ENCODE peak calls at places on chromosomes 11 and 22, in seven cellular contexts. W is heart right ventricle; N is GM10248; H is activated gamma-delta T cell treated with Interleukin-2 at 50 U/mL for 16 hours; T is stimulated activated CD8-positive, alpha-beta memory T cell treated with anti-CD3 and anti-CD28 coated beads, Interleukin-15, amount 100 ng/mL, for 24 hours; V is astrocyte of the spinal cord; Q is nephron progenitor cell. Y is an unnamed sample.

GRCh38 chr11:69718912-69719311 is 15.1 kb upstream of the FGF19 start:
- DNase-seq in W (no peak), N (no peak), Q (no peak), T (no peak), V (no peak), H (no peak), Y (no peak)

GRCh38 chr11:58574851-58575250 is 805 bp downstream of the LPXN start:
- DNase-seq in T (no peak), Q (no peak), W (no peak), V (peak), N (no peak), H (no peak), Y (no peak)

GRCh38 chr11:71252434-71252781 is at the start of gene SHANK2:
- DNase-seq in N (no peak), T (no peak), Q (peak), W (no peak), V (no peak), H (no peak), Y (no peak)

GRCh38 chr11:113272281-113272680 is 42.1 kb upstream of the TTC12 start:
- DNase-seq in W (no peak), Q (no peak), H (no peak), V (no peak), N (no peak), T (no peak), Y (no peak)

GRCh38 chr22:38697055-38697980 is 3.4 kb downstream of the JOSD1 start:
- DNase-seq in H (no peak), W (no peak), N (no peak), T (no peak), V (peak), Q (no peak), Y (no peak)

GRCh38 chr11:77823775-77824174 is 2.8 kb downstream of the AAMDC start:
- DNase-seq in W (no peak), Q (no peak), T (no peak), V (peak), H (no peak), N (no peak), Y (no peak)

GRCh38 chr11:20016526-20016925 is 143.7 kb downstream of the DBX1 start:
- DNase-seq in T (no peak), N (no peak), Q (no peak), W (no peak), H (no peak), V (no peak), Y (no peak)

GRCh38 chr11:35555238-35555887 is 29.9 kb upstream of the PAMR1 start:
- DNase-seq in W (no peak), N (no peak), H (no peak), T (no peak), V (peak), Q (no peak), Y (no peak)

GRCh38 chr22:50485221-50486131 is 1.2 kb upstream of the MIOX start:
- DNase-seq in Q (no peak), N (no peak), V (no peak), W (no peak), T (no peak), H (no peak), Y (no peak)

GRCh38 chr22:38843716-38844660 is at the start of gene NPTXR:
- DNase-seq in H (peak), T (no peak), Q (peak), V (no peak), W (peak), N (no peak), Y (peak)

GRCh38 chr22:50676211-50676636 is 3.6 kb downstream of the SHANK3 start:
- DNase-seq in N (no peak), H (no peak), W (no peak), T (no peak), V (no peak), Q (no peak), Y (no peak)

GRCh38 chr11:73358071-73358470 is 18.1 kb upstream of the RELT start:
- DNase-seq in W (no peak), N (no peak), H (no peak), T (no peak), Q (no peak), V (no peak), Y (no peak)

GRCh38 chr11:1396375-1396841 is 6.7 kb downstream of the BRSK2 start:
- DNase-seq in N (no peak), H (no peak), V (no peak), W (peak), T (no peak), Q (no peak), Y (no peak)

GRCh38 chr11:86803136-86803535 is 2.8 kb downstream of the PRSS23 start:
- DNase-seq in W (no peak), Q (no peak), N (no peak), H (no peak), V (no peak), T (no peak), Y (no peak)

GRCh38 chr11:47641585-47642098 is 717 bp downstream of the MTCH2 start:
- DNase-seq in W (no peak), V (peak), Q (no peak), H (no peak), N (no peak), T (no peak), Y (no peak)

GRCh38 chr11:71518506-71519471 is 8.3 kb upstream of the KRTAP5-7 start:
- DNase-seq in H (no peak), Q (no peak), N (no peak), T (no peak), V (no peak), W (no peak), Y (peak)

GRCh38 chr11:1034456-1035295 is 1.8 kb downstream of the MUC6 start:
- DNase-seq in W (no peak), V (no peak), Q (no peak), T (no peak), N (no peak), H (no peak), Y (no peak)

GRCh38 chr22:45502215-45503070 is at the start of gene FBLN1:
- DNase-seq in T (no peak), Q (peak), V (no peak), N (no peak), W (peak), H (no peak), Y (no peak)

GRCh38 chr22:38653741-38654140 is 2.5 kb downstream of the FAM227A start:
- DNase-seq in V (no peak), T (no peak), N (no peak), Q (no peak), W (no peak), H (no peak), Y (no peak)

GRCh38 chr22:20777420-20778177 is 3.7 kb downstream of the SERPIND1 start:
- DNase-seq in T (no peak), H (no peak), N (no peak), W (no peak), Q (no peak), V (peak), Y (no peak)

GRCh38 chr22:28949788-28950187 is 66.4 kb downstream of the ZNRF3 start:
- DNase-seq in H (no peak), T (no peak), V (peak), W (no peak), N (no peak), Q (no peak), Y (no peak)

Y was measured in tibial artery.